ENCODE peak calls at places on chromosomes 1 and 21, in five cellular contexts. G, Q, M, P and B are unnamed samples.

GRCh38 chr1:6123083-6123482 is 57.0 kb downstream of the CHD5 start:
- DNase-seq in G (no peak), Q (no peak), M (no peak), P (no peak), B (no peak)

GRCh38 chr1:212669102-212669501 is 30.5 kb downstream of the BATF3 start:
- DNase-seq in G (peak; percentile 43), Q (no peak), M (peak; percentile 53), P (peak; percentile 37), B (peak; percentile 20)

GRCh38 chr1:84991097-84991890 is 5.6 kb downstream of the MCOLN2 start:
- DNase-seq in G (no peak), Q (no peak), M (no peak), P (no peak), B (no peak)

GRCh38 chr21:31988492-31989285 is 115.9 kb downstream of the HUNK start:
- DNase-seq in G (no peak), Q (no peak), M (no peak), P (no peak), B (peak; percentile 32)

GRCh38 chr1:178619523-178619922 is 105.5 kb upstream of the RALGPS2 start:
- DNase-seq in G (no peak), Q (no peak), M (no peak), P (no peak), B (no peak)

GRCh38 chr1:232510367-232511110 is 119.4 kb downstream of the SIPA1L2 start:
- DNase-seq in G (no peak), Q (no peak), M (no peak), P (no peak), B (no peak)

GRCh38 chr1:26295194-26296138 is 11.0 kb downstream of the UBXN11 start:
- DNase-seq in G (no peak), Q (no peak), M (no peak), P (no peak), B (no peak)

GRCh38 chr1:187121661-187122060 is 292.9 kb downstream of the PLA2G4A start:
- DNase-seq in G (no peak), Q (no peak), M (no peak), P (no peak), B (no peak)

GRCh38 chr21:38853421-38853919 is 47.7 kb downstream of the ETS2 start:
- DNase-seq in G (peak; percentile 30), Q (no peak), M (peak; percentile 34), P (no peak), B (peak; percentile 96)

GRCh38 chr1:231748744-231749143 is 122.2 kb downstream of the DISC1 start:
- DNase-seq in G (peak; percentile 58), Q (no peak), M (no peak), P (no peak), B (peak; percentile 10)

GRCh38 chr1:100390507-100390906 is 38.2 kb downstream of the CDC14A start:
- DNase-seq in G (no peak), Q (no peak), M (no peak), P (no peak), B (no peak)

GRCh38 chr1:100387209-100387608 is 34.9 kb downstream of the CDC14A start:
- DNase-seq in G (no peak), Q (no peak), M (no peak), P (no peak), B (peak; percentile 53)

GRCh38 chr1:100387644-100388350 is 35.5 kb downstream of the CDC14A start:
- DNase-seq in G (no peak), Q (no peak), M (no peak), P (no peak), B (peak; percentile 64)

GRCh38 chr1:100394286-100394685 is 42.0 kb downstream of the CDC14A start:
- DNase-seq in G (no peak), Q (no peak), M (no peak), P (no peak), B (no peak)

DNA sequence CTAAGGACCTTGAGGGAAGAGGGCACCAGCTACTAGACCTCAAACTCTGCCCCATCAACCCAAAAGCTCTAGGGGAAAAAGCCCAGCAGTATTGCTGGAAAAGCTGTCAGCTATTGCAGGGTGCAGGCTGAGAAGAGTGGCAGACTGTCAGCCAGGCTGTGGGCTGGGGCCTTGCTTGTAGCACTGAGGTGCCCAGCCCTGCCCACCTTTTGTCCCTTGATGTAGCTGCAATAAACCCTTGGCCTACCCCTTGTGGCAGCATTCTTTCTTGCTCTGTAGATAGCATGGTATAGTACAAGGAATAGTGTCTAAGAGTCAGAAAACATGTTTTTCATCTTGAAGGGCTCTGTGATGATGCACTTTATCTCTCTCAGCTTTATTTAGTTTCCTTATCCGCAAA is 39.4 kb downstream of the CDC14A start:
- DNase-seq in G (no peak), Q (no peak), M (no peak), P (no peak), B (no peak)
- TF ChIP-seq SMC3 in G (no peak), Q (no peak), M (no peak), P (no peak), B (no peak)

GRCh38 chr1:205049479-205049878 is 6.5 kb downstream of the CNTN2 start:
- DNase-seq in G (no peak), Q (no peak), M (no peak), P (no peak), B (no peak)
- TF ChIP-seq SMC3 in G (no peak), Q (no peak), M (no peak), P (no peak), B (no peak)

GRCh38 chr1:21573971-21574458 is 64.8 kb downstream of the ALPL start:
- DNase-seq in G (peak; percentile 67), Q (no peak), M (peak; percentile 39), P (peak; percentile 60), B (peak; percentile 75)

GRCh38 chr1:21575351-21575942 is 66.2 kb downstream of the ALPL start:
- DNase-seq in G (no peak), Q (no peak), M (no peak), P (no peak), B (no peak)

GRCh38 chr1:21573475-21573874 is 64.3 kb downstream of the ALPL start:
- DNase-seq in G (no peak), Q (no peak), M (no peak), P (no peak), B (no peak)

GRCh38 chr1:21576031-21576797 is 67.0 kb downstream of the ALPL start:
- DNase-seq in G (no peak), Q (no peak), M (no peak), P (no peak), B (no peak)

GRCh38 chr1:21574464-21575151 is 65.4 kb downstream of the ALPL start:
- DNase-seq in G (peak; percentile 20), Q (no peak), M (no peak), P (peak; percentile 59), B (no peak)
- TF ChIP-seq SMC3 in G (no peak), Q (no peak), M (no peak), P (no peak), B (no peak)

DNA sequence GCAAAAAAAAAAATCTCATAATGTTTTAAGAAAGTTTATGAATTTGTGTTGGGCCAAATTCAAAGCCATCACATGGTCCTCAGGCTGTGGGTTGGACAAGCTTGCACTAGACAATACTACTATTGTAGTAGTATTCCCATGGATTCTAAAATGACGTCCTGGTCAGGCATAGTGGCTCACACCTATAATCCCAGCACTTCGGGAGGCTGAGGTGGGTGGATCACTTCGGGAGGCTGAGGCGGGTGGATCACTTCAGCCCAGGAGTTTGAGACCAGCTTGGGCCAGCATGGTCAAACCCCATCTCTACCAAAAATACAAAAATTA is 9.8 kb downstream of the UBR4 start:
- DNase-seq in G (no peak), Q (no peak), M (no peak), P (no peak), B (no peak)
- TF ChIP-seq SMC3 in G (no peak), Q (no peak), M (no peak), P (no peak), B (no peak)

GRCh38 chr1:46679789-46680573 is 8.3 kb downstream of the TEX38 start:
- DNase-seq in G (no peak), Q (no peak), M (no peak), P (no peak), B (no peak)

GRCh38 chr1:46681333-46682034 is 9.8 kb downstream of the TEX38 start:
- DNase-seq in G (no peak), Q (no peak), M (no peak), P (no peak), B (no peak)

GRCh38 chr1:46684670-46685069 is 13.0 kb downstream of the TEX38 start:
- DNase-seq in G (no peak), Q (no peak), M (no peak), P (no peak), B (no peak)

GRCh38 chr1:46686255-46686654 is 14.6 kb downstream of the TEX38 start:
- DNase-seq in G (no peak), Q (no peak), M (no peak), P (no peak), B (no peak)

GRCh38 chr1:46682064-46682463 is 10.4 kb downstream of the TEX38 start:
- DNase-seq in G (no peak), Q (no peak), M (no peak), P (no peak), B (no peak)
- TF ChIP-seq SMC3 in G (no peak), Q (no peak), M (no peak), P (no peak), B (no peak)

DNA sequence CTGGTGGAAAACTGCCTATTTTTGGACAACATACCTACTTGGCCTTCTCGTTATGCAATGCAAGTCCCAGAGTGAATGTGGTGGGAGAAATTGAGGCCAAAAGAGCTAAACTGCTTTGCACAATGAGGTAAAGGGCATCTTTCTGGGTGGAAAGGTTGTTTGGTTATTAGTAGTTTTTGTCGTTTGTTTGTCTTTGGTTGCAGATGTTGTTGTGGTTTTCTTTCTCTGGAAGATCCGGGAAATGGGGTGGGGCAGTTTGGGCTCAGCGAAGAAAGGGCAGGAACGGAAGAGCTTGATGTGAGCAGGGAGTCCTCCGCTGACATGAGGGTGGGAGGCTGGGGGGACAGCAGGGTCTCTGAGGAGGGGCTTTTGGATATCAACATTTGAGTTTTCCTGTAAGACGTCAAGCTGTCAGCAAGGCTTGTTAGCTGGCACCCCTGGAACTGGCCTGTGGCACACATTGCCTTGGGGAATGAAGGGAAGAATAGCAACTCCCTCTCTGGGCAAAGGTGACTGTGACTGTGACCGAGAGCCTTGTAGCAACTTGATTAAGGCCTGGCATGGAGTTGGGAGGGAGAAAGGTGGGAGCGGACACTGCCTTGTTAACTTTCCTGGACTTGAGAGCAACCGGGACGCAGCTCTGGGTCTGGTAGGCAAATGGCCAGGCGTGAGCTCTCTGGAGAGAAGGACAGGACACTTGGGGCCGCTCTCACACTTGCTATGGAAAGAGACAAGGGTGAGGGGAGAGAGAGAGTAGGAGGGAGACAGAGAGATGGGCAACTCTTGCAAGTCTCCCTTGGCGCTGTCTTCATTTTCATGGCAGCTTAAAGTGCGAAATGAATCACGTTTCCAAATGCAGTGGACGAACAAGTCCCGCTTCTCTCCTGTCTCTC is 15.4 kb upstream of the OPRD1 start:
- DNase-seq in G (no peak), Q (no peak), M (no peak), P (no peak), B (no peak)
- TF ChIP-seq SMC3 in G (no peak), Q (no peak), M (no peak), P (no peak), B (no peak)